ENCODE peak calls at places on chromosomes 1 and 21, in four cellular contexts. L is esophagus muscularis mucosa, B is heart left ventricle, R is transverse colon. E is an unnamed sample.

GRCh38 chr1:151175910-151176309 is at the start of gene TMOD4:
- DNase-seq in L (no peak), B (no peak), R (no peak), E (peak; percentile 49)

GRCh38 chr1:93625582-93626327 is 55.9 kb downstream of the BCAR3 start:
- DNase-seq in L (no peak), B (peak; percentile 56), R (no peak), E (no peak)

GRCh38 chr1:171715813-171716251 is 26.0 kb downstream of the VAMP4 start:
- DNase-seq in L (no peak), B (no peak), R (no peak), E (peak; percentile 8)

GRCh38 chr1:214857716-214858115 is 224.8 kb upstream of the KCNK2 start:
- DNase-seq in L (no peak), B (no peak), R (no peak), E (no peak)

GRCh38 chr1:8127201-8127641 is 101.1 kb upstream of the ERRFI1 start:
- DNase-seq in L (no peak), B (no peak), R (no peak), E (no peak)

GRCh38 chr1:99599678-99600175 is 46.2 kb upstream of the PALMD start:
- DNase-seq in L (no peak), B (peak; percentile 24), R (no peak), E (no peak)

GRCh38 chr1:15678578-15678977 is 5.5 kb upstream of the PLEKHM2 start:
- DNase-seq in L (no peak), B (no peak), R (no peak), E (peak; percentile 54)

GRCh38 chr1:87981810-87982209 is 653.1 kb downstream of the LMO4 start:
- DNase-seq in L (no peak), B (no peak), R (no peak), E (no peak)

GRCh38 chr1:82086739-82087138 is 286.0 kb downstream of the ADGRL2 start:
- DNase-seq in L (no peak), B (no peak), R (no peak), E (no peak)

DNA sequence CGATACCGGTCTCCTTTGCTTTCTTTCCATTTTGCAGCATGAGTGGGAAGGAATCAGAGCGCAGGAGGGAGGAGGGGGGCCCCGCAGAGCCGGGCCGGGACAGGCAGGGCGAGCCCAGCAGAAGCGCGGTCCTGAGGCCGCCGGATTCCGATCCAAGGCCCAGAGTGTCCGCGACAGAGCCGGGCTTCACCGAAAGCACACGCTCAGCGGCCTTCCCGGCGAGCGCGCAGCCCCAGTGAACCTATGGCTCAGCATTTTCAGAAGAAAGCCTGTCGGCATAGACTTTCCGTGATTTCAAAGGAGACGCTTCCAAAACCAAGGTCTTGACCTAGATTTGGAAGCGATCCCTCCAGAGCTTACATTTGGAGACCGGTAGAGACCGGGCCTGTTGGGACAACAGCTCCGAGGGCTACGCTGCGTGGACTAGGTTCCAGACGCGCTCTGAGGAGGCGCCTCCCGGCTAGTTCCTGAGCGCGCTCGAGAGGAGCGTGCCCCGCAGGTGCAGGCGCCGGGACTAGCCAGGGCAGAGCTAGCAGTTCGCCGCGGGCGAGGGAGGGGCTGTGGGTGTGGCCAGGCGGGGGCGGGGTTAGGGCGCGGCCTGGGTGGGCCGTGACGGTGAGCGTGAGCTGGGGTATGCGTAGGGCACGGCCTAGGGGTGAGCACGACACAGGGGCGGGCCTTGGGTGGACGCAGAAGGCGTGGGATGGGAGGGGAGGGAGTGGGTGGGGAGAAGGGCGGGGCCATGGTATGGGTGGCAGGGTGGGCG is 27.8 kb upstream of the PRSS38 start:
- DNase-seq in L (peak; percentile 97), B (peak; percentile 92), R (peak; percentile 95), E (peak; percentile 88)
- TF ChIP-seq POLR2A in L (no peak), B (peak; percentile 48), R (peak; percentile 77), E (no peak)

GRCh38 chr1:66381626-66382275 is 152.2 kb upstream of the SGIP1 start:
- DNase-seq in L (no peak), B (no peak), R (no peak), E (no peak)

GRCh38 chr1:66380452-66381212 is 153.3 kb upstream of the SGIP1 start:
- DNase-seq in L (no peak), B (no peak), R (peak; percentile 63), E (peak; percentile 83)

GRCh38 chr1:66384258-66384657 is 149.7 kb upstream of the SGIP1 start:
- DNase-seq in L (no peak), B (no peak), R (no peak), E (no peak)

GRCh38 chr1:66383602-66384001 is 150.4 kb upstream of the SGIP1 start:
- DNase-seq in L (no peak), B (no peak), R (no peak), E (no peak)

GRCh38 chr1:66383168-66383567 is 150.8 kb upstream of the SGIP1 start:
- DNase-seq in L (no peak), B (no peak), R (no peak), E (peak; percentile 57)
- TF ChIP-seq POLR2A in L (no peak), B (no peak), R (no peak), E (no peak)

GRCh38 chr1:2507744-2508155 is 18.6 kb downstream of the PANK4 start:
- DNase-seq in L (no peak), B (no peak), R (no peak), E (no peak)
- TF ChIP-seq POLR2A in L (no peak), B (no peak), R (no peak), E (no peak)

GRCh38 chr1:1342584-1343115 is 6.6 kb downstream of the DVL1 start:
- DNase-seq in L (no peak), B (no peak), R (no peak), E (no peak)

GRCh38 chr1:1341549-1342021 is 7.6 kb downstream of the DVL1 start:
- DNase-seq in L (no peak), B (no peak), R (no peak), E (no peak)

GRCh38 chr1:1342061-1342562 is 7.1 kb downstream of the DVL1 start:
- DNase-seq in L (no peak), B (no peak), R (no peak), E (no peak)

GRCh38 chr1:1340185-1340584 is 9.0 kb downstream of the DVL1 start:
- DNase-seq in L (no peak), B (no peak), R (no peak), E (no peak)

DNA sequence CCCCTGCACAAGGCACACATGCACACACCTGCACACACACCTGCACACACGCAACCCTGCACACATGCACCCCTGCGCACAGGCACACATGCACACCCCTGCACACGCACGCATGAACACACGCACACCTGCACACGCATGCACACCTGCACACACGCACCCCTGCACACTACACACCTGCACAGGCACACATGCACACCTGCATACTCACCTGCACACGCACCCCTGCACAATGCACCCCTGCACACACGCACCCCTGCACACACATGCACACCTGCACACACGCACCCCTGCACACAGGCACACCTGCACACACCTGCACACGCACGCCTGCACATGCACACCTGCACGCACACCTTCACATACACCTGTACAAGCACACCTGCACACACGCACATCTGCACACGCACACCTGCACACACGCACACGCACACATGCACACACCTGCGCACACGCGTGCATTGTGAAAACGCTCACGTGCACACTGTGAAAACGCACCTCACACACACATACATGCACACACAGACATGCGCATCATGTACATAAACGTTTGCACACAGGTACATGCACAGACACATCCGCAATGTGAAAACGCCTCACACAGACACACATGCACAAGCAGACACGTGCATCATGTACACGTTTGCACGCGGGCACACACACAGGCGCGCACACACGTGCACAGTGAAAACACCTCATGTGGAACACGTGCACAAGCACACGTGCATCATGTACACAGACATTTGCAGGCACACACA is 8.2 kb downstream of the DVL1 start:
- DNase-seq in L (no peak), B (no peak), R (no peak), E (no peak)
- TF ChIP-seq POLR2A in L (no peak), B (no peak), R (no peak), E (no peak)

DNA sequence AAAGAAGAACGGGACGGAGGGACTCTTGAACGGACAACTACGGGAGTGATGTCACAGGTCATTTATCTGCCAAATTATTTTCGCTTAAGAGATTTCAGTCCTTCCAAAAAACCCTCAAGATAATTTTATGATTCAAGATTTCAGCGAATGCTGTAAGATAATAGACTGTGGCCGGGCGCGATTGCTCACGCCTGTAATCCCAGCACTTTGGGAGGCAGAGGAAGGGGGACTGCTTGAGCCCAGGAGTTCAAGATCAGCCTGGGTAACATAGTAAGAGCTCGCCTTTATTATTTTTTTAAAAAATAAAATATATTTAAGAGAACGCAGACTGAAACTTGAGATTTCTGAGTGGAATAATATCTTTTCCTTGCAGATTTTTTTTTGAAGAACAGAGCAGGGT is 609 bp downstream of the RWDD2B start:
- DNase-seq in L (no peak), B (no peak), R (no peak), E (peak; percentile 19)
- TF ChIP-seq POLR2A in L (no peak), B (no peak), R (no peak), E (no peak)

DNA sequence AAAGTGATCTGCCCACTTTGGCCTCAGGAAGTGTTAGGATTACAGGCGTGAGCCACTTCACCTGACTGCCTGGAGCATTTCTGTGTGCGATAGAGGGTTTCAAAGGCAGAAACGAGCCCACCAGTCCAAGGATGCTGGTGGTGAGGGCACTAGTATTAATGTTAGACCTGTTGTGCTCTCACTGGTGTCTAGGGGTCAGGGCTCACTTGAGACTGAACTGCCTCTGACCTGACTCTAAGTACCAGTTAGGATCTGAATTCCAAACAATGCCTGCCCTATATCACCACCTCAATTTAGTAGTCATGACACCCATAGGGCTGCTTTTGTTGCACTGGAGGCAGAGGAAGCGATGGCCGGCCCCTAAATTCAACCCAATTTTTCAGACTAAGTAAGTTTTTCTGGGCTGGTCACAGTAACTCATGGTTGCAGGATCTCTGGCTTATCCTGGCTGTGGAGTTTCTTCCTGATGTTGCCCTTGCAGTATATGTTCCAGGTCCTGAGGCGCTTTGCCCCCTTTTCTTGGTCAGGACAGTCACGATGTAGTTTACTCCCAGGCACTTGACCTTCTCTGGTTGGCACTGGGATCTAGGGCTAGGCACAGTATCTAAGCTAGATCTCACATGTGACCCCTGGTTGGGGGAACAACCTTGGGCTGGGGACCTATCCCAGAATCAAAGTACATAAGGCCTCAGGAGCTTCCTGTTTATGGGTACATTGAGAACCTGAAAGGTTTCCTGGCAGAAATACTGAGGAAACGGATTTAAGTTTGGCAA is 4.5 kb downstream of the CCDC17 start:
- DNase-seq in L (no peak), B (no peak), R (no peak), E (peak; percentile 22)
- TF ChIP-seq POLR2A in L (no peak), B (no peak), R (no peak), E (no peak)

DNA sequence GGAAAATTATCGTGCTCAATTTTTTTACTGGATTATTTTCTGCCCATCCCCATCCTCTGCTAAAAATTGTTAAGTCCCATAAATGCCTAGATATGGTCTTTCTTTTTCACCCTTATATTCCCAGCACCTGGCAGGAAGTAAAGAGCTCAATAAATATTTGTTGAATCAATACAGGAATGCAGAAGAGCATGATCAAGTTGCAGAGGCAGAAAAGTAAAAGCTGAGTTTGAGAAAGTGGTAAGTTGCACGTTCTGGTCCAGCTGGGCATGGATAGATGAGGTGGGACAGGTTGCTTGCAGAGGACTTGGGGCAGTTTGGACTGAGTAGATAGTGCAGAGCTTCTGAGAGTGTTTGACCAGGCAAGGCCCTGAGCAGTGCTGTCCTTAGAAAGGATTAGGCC is 40.1 kb downstream of the ZNF281 start:
- DNase-seq in L (no peak), B (no peak), R (no peak), E (no peak)
- TF ChIP-seq POLR2A in L (no peak), B (no peak), R (no peak), E (no peak)

E was measured in NB4.